ENCODE peak calls at places on chromosomes 16 and 17, in five cellular contexts. Q, T, N, V and H are unnamed samples.

GRCh38 chr17:57898487-57899311 is 48.9 kb upstream of the MRPS23 start:
- DNase-seq in T (no peak), Q (no peak), N (peak), V (no peak), H (no peak)

GRCh38 chr16:66701061-66701460 is 4.5 kb upstream of the CMTM4 start:
- DNase-seq in N (no peak), V (no peak), T (no peak), Q (no peak), H (no peak)

GRCh38 chr16:80341242-80341641 is 199.6 kb upstream of the DYNLRB2 start:
- DNase-seq in T (no peak), Q (no peak), V (no peak), N (no peak), H (no peak)

GRCh38 chr17:61376931-61377838 is 22.5 kb upstream of the TBX2 start:
- DNase-seq in V (no peak), N (no peak), Q (no peak), T (no peak), H (no peak)

GRCh38 chr16:84554627-84555328 is 50.3 kb upstream of the MEAK7 start:
- DNase-seq in N (no peak), V (no peak), T (no peak), Q (no peak), H (no peak)

GRCh38 chr16:50491516-50491915 is 56.7 kb upstream of the NKD1 start:
- DNase-seq in N (peak), Q (no peak), T (no peak), V (no peak), H (no peak)

GRCh38 chr16:74862743-74863244 is 88.2 kb upstream of the FA2H start:
- DNase-seq in V (no peak), N (no peak), T (no peak), Q (no peak), H (no peak)

GRCh38 chr16:3112058-3112880 is at the start of gene ZNF205:
- DNase-seq in Q (no peak), V (no peak), N (peak), T (no peak), H (no peak)

GRCh38 chr16:3745751-3746355 is 28.5 kb upstream of the TRAP1 start:
- DNase-seq in N (no peak), Q (no peak), T (no peak), V (no peak), H (no peak)

GRCh38 chr16:59633996-59634579 is 900.0 kb upstream of the GOT2 start:
- DNase-seq in V (no peak), Q (no peak), N (no peak), T (no peak), H (no peak)

GRCh38 chr16:28923652-28924398 is 1.2 kb downstream of the RABEP2 start:
- DNase-seq in N (no peak), Q (no peak), T (no peak), V (no peak), H (no peak)

GRCh38 chr17:78999056-78999768 is 10.4 kb downstream of the CANT1 start:
- DNase-seq in Q (no peak), N (no peak), T (no peak), V (no peak), H (no peak)

GRCh38 chr17:21249911-21250703 is 3.1 kb downstream of the NATD1 start:
- DNase-seq in Q (no peak), N (no peak), V (no peak), T (no peak), H (no peak)

GRCh38 chr16:27706803-27707685 is 157.1 kb downstream of the KATNIP start:
- DNase-seq in V (no peak), N (no peak), Q (no peak), T (no peak), H (no peak)

GRCh38 chr16:86556576-86556975 is 1.5 kb upstream of the MTHFSD start:
- DNase-seq in T (no peak), V (no peak), Q (no peak), N (no peak), H (no peak)

GRCh38 chr16:28107232-28107631 is 43.7 kb upstream of the GSG1L start:
- DNase-seq in Q (no peak), V (no peak), N (no peak), T (no peak), H (no peak)

GRCh38 chr17:17770371-17771059 is 66.3 kb downstream of the SREBF1 start:
- DNase-seq in Q (no peak), N (no peak), V (no peak), T (no peak), H (no peak)